ENCODE peak calls at places on chromosomes 3 and 15, in seven cellular contexts. One of them, this sample, is unnamed. For H3K36me3, the result is how much of the 10 kb centered on the place peaks cover.

GRCh38 chr3:42247576-42248027 is 18.4 kb downstream of the CCK start:
- DNase-seq in colonic mucosa: peak
- DNase-seq in aorta: no peak
- DNase-seq in naive thymus-derived CD4-positive, alpha-beta T cell: peak
- DNase-seq in hepatocyte: peak
- DNase-seq in CD4-positive, alpha-beta memory T cell: peak
- DNase-seq in A673: peak
- DNase-seq in this sample: peak

GRCh38 chr3:129506272-129506742 is 22.1 kb upstream of the RHO start:
- DNase-seq in colonic mucosa: no peak
- DNase-seq in aorta: no peak
- DNase-seq in naive thymus-derived CD4-positive, alpha-beta T cell: no peak
- DNase-seq in hepatocyte: no peak
- DNase-seq in CD4-positive, alpha-beta memory T cell: no peak
- DNase-seq in A673: no peak
- DNase-seq in this sample: peak

GRCh38 chr15:60994842-60995495 is 234.1 kb downstream of the RORA start:
- DNase-seq in colonic mucosa: peak
- DNase-seq in aorta: no peak
- DNase-seq in naive thymus-derived CD4-positive, alpha-beta T cell: no peak
- DNase-seq in hepatocyte: no peak
- DNase-seq in CD4-positive, alpha-beta memory T cell: no peak
- DNase-seq in A673: no peak
- DNase-seq in this sample: no peak

GRCh38 chr15:90595760-90596155 is 66.0 kb downstream of the CRTC3 start:
- DNase-seq in colonic mucosa: no peak
- DNase-seq in aorta: no peak
- DNase-seq in naive thymus-derived CD4-positive, alpha-beta T cell: no peak
- DNase-seq in hepatocyte: no peak
- DNase-seq in CD4-positive, alpha-beta memory T cell: no peak
- DNase-seq in A673: no peak
- DNase-seq in this sample: no peak

GRCh38 chr3:50179710-50180109 is 11.7 kb upstream of the GNAT1 start:
- DNase-seq in colonic mucosa: no peak
- DNase-seq in aorta: no peak
- DNase-seq in naive thymus-derived CD4-positive, alpha-beta T cell: no peak
- DNase-seq in hepatocyte: no peak
- DNase-seq in CD4-positive, alpha-beta memory T cell: no peak
- DNase-seq in A673: no peak
- DNase-seq in this sample: no peak

GRCh38 chr3:78887029-78887428 is 880.8 kb downstream of the ROBO1 start:
- DNase-seq in colonic mucosa: no peak
- DNase-seq in aorta: no peak
- DNase-seq in naive thymus-derived CD4-positive, alpha-beta T cell: no peak
- DNase-seq in hepatocyte: no peak
- DNase-seq in CD4-positive, alpha-beta memory T cell: no peak
- DNase-seq in A673: no peak
- DNase-seq in this sample: no peak

GRCh38 chr3:66153961-66154923 is 66.6 kb upstream of the SLC25A26 start:
- DNase-seq in colonic mucosa: no peak
- DNase-seq in aorta: peak
- DNase-seq in naive thymus-derived CD4-positive, alpha-beta T cell: no peak
- DNase-seq in hepatocyte: no peak
- DNase-seq in CD4-positive, alpha-beta memory T cell: no peak
- DNase-seq in A673: no peak
- DNase-seq in this sample: peak

GRCh38 chr3:167941234-167941995 is 154.3 kb downstream of the GOLIM4 start:
- DNase-seq in colonic mucosa: peak
- DNase-seq in aorta: peak
- DNase-seq in naive thymus-derived CD4-positive, alpha-beta T cell: no peak
- DNase-seq in hepatocyte: peak
- DNase-seq in CD4-positive, alpha-beta memory T cell: no peak
- DNase-seq in A673: peak
- DNase-seq in this sample: peak

GRCh38 chr15:80946576-80946975 is 43.0 kb downstream of the MESD start:
- DNase-seq in colonic mucosa: no peak
- DNase-seq in aorta: no peak
- DNase-seq in naive thymus-derived CD4-positive, alpha-beta T cell: no peak
- DNase-seq in hepatocyte: no peak
- DNase-seq in CD4-positive, alpha-beta memory T cell: no peak
- DNase-seq in A673: no peak
- DNase-seq in this sample: no peak

DNA sequence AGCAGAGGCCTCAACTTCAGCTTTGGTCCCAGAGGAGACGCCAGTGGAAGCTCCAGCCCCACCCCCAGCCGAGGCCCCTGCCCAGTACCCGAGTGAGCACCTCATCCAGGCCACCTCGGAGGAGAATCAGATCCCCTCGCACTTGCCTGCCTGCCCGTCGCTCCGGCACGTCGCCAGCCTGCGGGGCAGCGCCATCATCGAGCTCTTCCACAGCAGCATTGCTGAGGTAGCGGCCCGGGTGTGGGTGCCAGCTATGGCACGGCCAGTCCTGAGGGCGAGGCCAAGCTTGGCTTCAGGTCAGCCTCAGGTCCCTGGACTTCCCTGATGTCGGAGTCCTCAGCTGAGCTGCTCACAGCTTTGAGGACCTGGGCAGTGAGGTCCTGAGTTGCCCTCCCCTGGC is 5.7 kb upstream of the STAB1 start:
- DNase-seq in colonic mucosa: no peak
- DNase-seq in aorta: no peak
- DNase-seq in naive thymus-derived CD4-positive, alpha-beta T cell: no peak
- DNase-seq in hepatocyte: no peak
- DNase-seq in CD4-positive, alpha-beta memory T cell: no peak
- DNase-seq in A673: no peak
- DNase-seq in this sample: no peak
- H3K36me3 ChIP-seq in colonic mucosa: under half
- H3K36me3 ChIP-seq in aorta: under half
- H3K36me3 ChIP-seq in naive thymus-derived CD4-positive, alpha-beta T cell: under half
- H3K36me3 ChIP-seq in hepatocyte: under half
- H3K36me3 ChIP-seq in CD4-positive, alpha-beta memory T cell: under half
- H3K36me3 ChIP-seq in A673: under half
- H3K36me3 ChIP-seq in this sample: under half

DNA sequence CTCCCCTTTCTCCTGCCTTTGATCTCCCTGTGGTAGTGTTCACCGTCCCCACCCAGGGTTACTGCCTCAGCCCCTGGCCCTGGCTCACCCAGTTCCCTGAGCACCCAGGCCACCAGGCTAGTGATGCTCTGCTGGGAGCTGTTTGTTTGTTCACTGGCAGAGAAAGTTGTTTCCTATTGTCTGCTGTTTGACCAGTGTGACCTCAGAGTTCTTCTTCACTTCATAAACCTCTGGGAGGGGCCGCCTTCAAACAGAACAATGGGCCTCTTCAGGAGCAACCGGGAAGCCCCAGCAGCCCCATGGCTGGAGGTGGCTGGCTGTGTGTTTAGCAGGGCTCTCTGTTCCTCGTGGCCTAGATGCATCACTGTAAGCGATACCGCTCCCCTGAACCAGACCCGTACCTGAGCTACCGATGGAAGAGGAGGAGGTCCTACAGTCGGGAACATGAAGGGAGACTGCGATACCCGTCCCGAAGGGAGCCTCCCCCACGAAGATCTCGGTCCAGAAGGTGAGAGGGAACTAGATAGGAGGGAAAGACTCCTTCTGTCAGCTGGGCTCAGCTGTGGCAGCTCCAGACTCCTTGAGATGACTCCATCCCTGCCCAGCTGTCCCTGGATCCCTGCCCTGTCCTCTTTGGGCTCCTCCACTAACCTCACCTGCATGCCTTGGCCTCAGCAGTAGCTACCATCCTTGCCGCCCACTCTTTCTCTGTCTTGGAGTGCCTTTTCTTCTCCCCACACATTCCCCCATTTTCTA is 3.4 kb downstream of the CLK3 start:
- DNase-seq in colonic mucosa: no peak
- DNase-seq in aorta: peak
- DNase-seq in naive thymus-derived CD4-positive, alpha-beta T cell: no peak
- DNase-seq in hepatocyte: no peak
- DNase-seq in CD4-positive, alpha-beta memory T cell: no peak
- DNase-seq in A673: no peak
- DNase-seq in this sample: no peak
- H3K36me3 ChIP-seq in colonic mucosa: under half
- H3K36me3 ChIP-seq in aorta: under half
- H3K36me3 ChIP-seq in naive thymus-derived CD4-positive, alpha-beta T cell: under half
- H3K36me3 ChIP-seq in hepatocyte: under half
- H3K36me3 ChIP-seq in CD4-positive, alpha-beta memory T cell: half or more
- H3K36me3 ChIP-seq in A673: under half
- H3K36me3 ChIP-seq in this sample: under half

GRCh38 chr15:43799209-43799944 is 643 bp downstream of the SERINC4 start:
- DNase-seq in colonic mucosa: peak
- DNase-seq in aorta: no peak
- DNase-seq in naive thymus-derived CD4-positive, alpha-beta T cell: no peak
- DNase-seq in hepatocyte: no peak
- DNase-seq in CD4-positive, alpha-beta memory T cell: no peak
- DNase-seq in A673: no peak
- DNase-seq in this sample: no peak

GRCh38 chr15:43800286-43801136 is at the start of gene HYPK:
- DNase-seq in colonic mucosa: peak
- DNase-seq in aorta: peak
- DNase-seq in naive thymus-derived CD4-positive, alpha-beta T cell: peak
- DNase-seq in hepatocyte: peak
- DNase-seq in CD4-positive, alpha-beta memory T cell: peak
- DNase-seq in A673: peak
- DNase-seq in this sample: peak

GRCh38 chr15:43796566-43796965 is 3.5 kb downstream of the SERINC4 start:
- DNase-seq in colonic mucosa: no peak
- DNase-seq in aorta: no peak
- DNase-seq in naive thymus-derived CD4-positive, alpha-beta T cell: no peak
- DNase-seq in hepatocyte: no peak
- DNase-seq in CD4-positive, alpha-beta memory T cell: no peak
- DNase-seq in A673: no peak
- DNase-seq in this sample: no peak

GRCh38 chr15:43795997-43796396 is 3.9 kb downstream of the SERF2 start:
- DNase-seq in colonic mucosa: no peak
- DNase-seq in aorta: no peak
- DNase-seq in naive thymus-derived CD4-positive, alpha-beta T cell: no peak
- DNase-seq in hepatocyte: no peak
- DNase-seq in CD4-positive, alpha-beta memory T cell: no peak
- DNase-seq in A673: no peak
- DNase-seq in this sample: no peak

DNA sequence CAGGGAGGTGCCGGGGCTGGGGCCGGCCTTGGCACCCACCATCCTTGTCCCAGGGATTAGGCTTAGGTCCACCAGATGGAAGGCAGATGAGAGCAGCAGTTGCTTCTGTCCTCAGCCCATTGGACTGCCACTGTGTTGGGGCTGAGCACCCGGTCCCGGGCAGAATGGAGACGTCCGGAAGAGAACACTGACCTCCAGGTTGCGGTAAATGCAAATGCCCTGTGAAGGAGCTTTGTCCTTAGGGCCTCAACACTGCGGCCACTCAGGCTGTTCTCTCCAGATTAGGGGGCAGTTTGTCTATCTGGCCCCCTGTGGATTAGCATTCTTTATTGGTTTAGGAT is at the start of gene SERINC4:
- DNase-seq in colonic mucosa: no peak
- DNase-seq in aorta: no peak
- DNase-seq in naive thymus-derived CD4-positive, alpha-beta T cell: no peak
- DNase-seq in hepatocyte: no peak
- DNase-seq in CD4-positive, alpha-beta memory T cell: no peak
- DNase-seq in A673: no peak
- DNase-seq in this sample: no peak
- H3K36me3 ChIP-seq in colonic mucosa: under half
- H3K36me3 ChIP-seq in aorta: under half
- H3K36me3 ChIP-seq in naive thymus-derived CD4-positive, alpha-beta T cell: under half
- H3K36me3 ChIP-seq in hepatocyte: under half
- H3K36me3 ChIP-seq in CD4-positive, alpha-beta memory T cell: under half
- H3K36me3 ChIP-seq in A673: half or more
- H3K36me3 ChIP-seq in this sample: under half

DNA sequence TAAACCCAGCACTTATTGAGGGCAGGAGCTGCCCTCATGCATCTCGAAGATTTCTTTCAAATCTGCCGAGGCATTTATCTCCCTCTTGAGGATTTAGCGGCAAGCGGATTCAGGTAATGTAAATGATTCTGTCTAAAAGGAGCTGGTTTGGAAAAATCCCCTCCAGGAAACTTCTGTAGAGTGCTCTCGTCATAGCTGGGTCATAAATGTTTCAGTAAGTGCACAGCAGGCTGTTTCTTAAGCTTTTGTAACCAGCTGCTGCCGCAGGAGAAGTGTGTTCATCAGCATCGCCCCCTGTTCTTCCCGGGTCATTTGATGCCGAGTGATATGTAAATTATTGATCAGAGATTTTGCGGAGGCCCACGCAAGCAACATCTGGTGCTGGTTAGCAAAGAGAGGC is 53.1 kb downstream of the DNASE1L3 start:
- DNase-seq in colonic mucosa: no peak
- DNase-seq in aorta: no peak
- DNase-seq in naive thymus-derived CD4-positive, alpha-beta T cell: no peak
- DNase-seq in hepatocyte: no peak
- DNase-seq in CD4-positive, alpha-beta memory T cell: no peak
- DNase-seq in A673: peak
- DNase-seq in this sample: no peak
- H3K36me3 ChIP-seq in colonic mucosa: under half
- H3K36me3 ChIP-seq in aorta: under half
- H3K36me3 ChIP-seq in naive thymus-derived CD4-positive, alpha-beta T cell: under half
- H3K36me3 ChIP-seq in hepatocyte: under half
- H3K36me3 ChIP-seq in CD4-positive, alpha-beta memory T cell: under half
- H3K36me3 ChIP-seq in A673: under half
- H3K36me3 ChIP-seq in this sample: under half

DNA sequence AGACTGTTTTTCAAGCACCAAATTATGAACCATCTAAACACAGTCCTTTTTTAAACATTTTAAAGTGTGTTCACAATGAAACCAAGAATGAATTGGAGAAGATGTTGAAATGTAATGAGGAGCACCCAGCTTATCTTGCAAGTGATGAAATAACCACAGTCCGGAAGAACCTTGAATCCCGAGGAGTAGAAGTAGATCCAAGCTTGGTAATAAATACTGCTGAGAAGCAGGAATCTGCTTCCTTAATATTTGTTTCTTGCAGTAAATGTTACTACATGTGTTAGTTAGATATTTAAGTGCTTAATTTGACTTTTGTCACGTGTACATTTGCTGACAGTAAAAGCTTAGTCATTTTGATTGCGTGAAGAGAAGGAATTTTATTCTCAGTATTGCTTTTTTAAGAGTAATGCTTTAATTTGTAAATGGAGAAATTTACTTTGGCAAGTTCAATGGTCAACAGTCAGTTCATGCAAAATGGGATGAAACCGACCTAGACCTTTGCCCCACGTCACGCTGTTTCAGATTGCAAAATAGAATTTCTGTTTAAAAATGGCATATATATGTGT is 69.8 kb downstream of the OPA1 start:
- DNase-seq in colonic mucosa: no peak
- DNase-seq in aorta: no peak
- DNase-seq in naive thymus-derived CD4-positive, alpha-beta T cell: no peak
- DNase-seq in hepatocyte: peak
- DNase-seq in CD4-positive, alpha-beta memory T cell: no peak
- DNase-seq in A673: peak
- DNase-seq in this sample: no peak
- H3K36me3 ChIP-seq in colonic mucosa: under half
- H3K36me3 ChIP-seq in aorta: under half
- H3K36me3 ChIP-seq in naive thymus-derived CD4-positive, alpha-beta T cell: under half
- H3K36me3 ChIP-seq in hepatocyte: under half
- H3K36me3 ChIP-seq in CD4-positive, alpha-beta memory T cell: under half
- H3K36me3 ChIP-seq in A673: under half
- H3K36me3 ChIP-seq in this sample: under half

This sample was measured in thyroid gland.